ENCODE peak calls at places on chromosomes 7 and 10, in seven cellular contexts. I is DMS153, P is bronchial epithelial cell, F is GM12878, Y is renal cortical epithelial cell, J is NCI-H1105, U is hippocampal formation. R is an unnamed sample.

GRCh38 chr10:119079572-119080520 is 771 bp downstream of the EIF3A start:
- DNase-seq in Y (peak), J (no peak), P (peak), U (peak), F (no peak), I (peak), R (no peak)

GRCh38 chr10:61091531-61091930 is 147.5 kb upstream of the RHOBTB1 start:
- DNase-seq in I (no peak), U (no peak), Y (no peak), P (no peak), F (no peak), J (no peak), R (no peak)

GRCh38 chr10:128898133-128898915 is 568.7 kb upstream of the MGMT start:
- DNase-seq in Y (no peak), J (no peak), P (no peak), U (no peak), I (no peak), F (no peak), R (peak)

GRCh38 chr7:133119067-133119466 is 37.2 kb upstream of the CHCHD3 start:
- DNase-seq in J (no peak), Y (no peak), U (no peak), P (no peak), F (no peak), I (no peak), R (no peak)

GRCh38 chr7:46146454-46147255 is 225.6 kb upstream of the IGFBP3 start:
- DNase-seq in Y (peak), J (no peak), P (no peak), U (no peak), F (no peak), I (no peak), R (no peak)

GRCh38 chr7:5094641-5095040 is 49.0 kb downstream of the RBAK start:
- DNase-seq in Y (peak), F (no peak), P (no peak), I (no peak), U (no peak), J (no peak), R (peak)

GRCh38 chr10:3683560-3683959 is 101.4 kb downstream of the KLF6 start:
- DNase-seq in I (no peak), J (no peak), Y (no peak), P (no peak), F (no peak), U (no peak), R (no peak)

GRCh38 chr10:70827358-70827757 is 11.6 kb downstream of the SGPL1 start:
- DNase-seq in F (no peak), Y (no peak), P (peak), J (no peak), U (no peak), I (no peak), R (no peak)

GRCh38 chr10:13769926-13770325 is 183.2 kb downstream of the PRPF18 start:
- DNase-seq in Y (peak), P (peak), F (no peak), J (no peak), U (no peak), I (no peak), R (no peak)

GRCh38 chr10:75351637-75352036 is 49.9 kb downstream of the ZNF503 start:
- DNase-seq in F (no peak), P (no peak), J (no peak), U (no peak), Y (no peak), I (no peak), R (no peak)

GRCh38 chr10:14016011-14016536 is 314.6 kb downstream of the FRMD4A start:
- DNase-seq in Y (no peak), J (no peak), P (no peak), F (no peak), I (no peak), U (peak), R (no peak)

GRCh38 chr10:44280615-44281014 is 104.3 kb downstream of the CXCL12 start:
- DNase-seq in Y (no peak), F (no peak), I (no peak), U (no peak), P (no peak), J (no peak), R (no peak)

GRCh38 chr10:129375171-129375570 is 91.9 kb upstream of the MGMT start:
- DNase-seq in J (no peak), U (no peak), F (no peak), Y (no peak), I (no peak), P (no peak), R (no peak)

GRCh38 chr10:132865236-132865635 is 77.1 kb downstream of the CFAP46 start:
- DNase-seq in F (no peak), P (no peak), I (no peak), U (no peak), J (no peak), Y (no peak), R (no peak)

GRCh38 chr10:99872367-99873162 is 90.1 kb downstream of the ABCC2 start:
- DNase-seq in P (peak), U (no peak), I (no peak), Y (peak), F (no peak), J (no peak), R (no peak)

GRCh38 chr7:73770002-73770859 is at the start of gene CLDN3:
- DNase-seq in U (no peak), P (no peak), I (peak), J (peak), F (no peak), Y (peak), R (peak)

GRCh38 chr7:137754076-137754851 is 92.5 kb downstream of the DGKI start:
- DNase-seq in J (peak), Y (peak), I (no peak), U (no peak), P (no peak), F (peak), R (no peak)

GRCh38 chr7:1401011-1401410 is 58.3 kb downstream of the MICALL2 start:
- DNase-seq in J (no peak), U (no peak), I (no peak), F (no peak), P (no peak), Y (no peak), R (no peak)

GRCh38 chr7:12494354-12495024 is 76.0 kb upstream of the SCIN start:
- DNase-seq in F (no peak), J (peak), Y (no peak), I (no peak), U (no peak), P (no peak), R (no peak)

GRCh38 chr7:1961776-1962276 is 270.9 kb downstream of the MAD1L1 start:
- DNase-seq in U (no peak), I (no peak), Y (peak), P (peak), J (no peak), F (peak), R (no peak)

GRCh38 chr10:133318494-133319127 is 9.9 kb downstream of the ZNF511 start:
- DNase-seq in I (peak), F (no peak), P (peak), U (no peak), Y (peak), J (peak), R (peak)